ENCODE peak calls at places on chromosome 1, in four cellular contexts. G is fibroblast of pulmonary artery, Q is lower lobe of right lung, M is PC-9. T is an unnamed sample.

GRCh38 chr1:240737761-240738265 is 125.9 kb upstream of the GREM2 start:
- DNase-seq in G (no peak), Q (no peak), M (no peak), T (no peak)

GRCh38 chr1:110098222-110099026 is 13.8 kb upstream of the UBL4B start:
- DNase-seq in M (peak), G (no peak), Q (no peak), T (no peak)

GRCh38 chr1:214260561-214261205 is 20.3 kb upstream of the SMYD2 start:
- DNase-seq in M (no peak), G (no peak), Q (no peak), T (no peak)

GRCh38 chr1:236064674-236065508 is at the start of gene NID1:
- DNase-seq in Q (peak), G (peak), M (no peak), T (peak)

GRCh38 chr1:165424454-165425283 is 20.3 kb downstream of the RXRG start:
- DNase-seq in G (no peak), Q (no peak), M (no peak), T (no peak)

GRCh38 chr1:241482761-241483250 is 36.7 kb downstream of the FH start:
- DNase-seq in G (peak), Q (no peak), M (no peak), T (no peak)

GRCh38 chr1:90710579-90711536 is 6.2 kb downstream of the BARHL2 start:
- DNase-seq in Q (no peak), M (no peak), G (no peak), T (no peak)

GRCh38 chr1:30663596-30664091 is 59.7 kb downstream of the MATN1 start:
- DNase-seq in G (no peak), Q (no peak), M (no peak), T (no peak)

GRCh38 chr1:56077223-56077622 is 502.1 kb downstream of the PLPP3 start:
- DNase-seq in Q (no peak), M (no peak), G (no peak), T (no peak)

GRCh38 chr1:156964431-156964830 is 44.0 kb downstream of the LRRC71 start:
- DNase-seq in G (no peak), Q (no peak), M (no peak), T (no peak)

GRCh38 chr1:230940848-230941247 is 37.8 kb downstream of the TTC13 start:
- DNase-seq in G (peak), Q (no peak), M (no peak), T (no peak)

GRCh38 chr1:214445846-214446614 is 105.4 kb downstream of the PTPN14 start:
- DNase-seq in M (no peak), G (peak), Q (no peak), T (no peak)

GRCh38 chr1:228813006-228813405 is 77.7 kb downstream of the RHOU start:
- DNase-seq in Q (no peak), G (no peak), M (no peak), T (no peak)

GRCh38 chr1:231215676-231216385 is 25.2 kb upstream of the GNPAT start:
- DNase-seq in G (no peak), Q (no peak), M (no peak), T (no peak)

GRCh38 chr1:245052258-245052657 is 102.5 kb upstream of the KIF26B start:
- DNase-seq in M (no peak), Q (no peak), G (no peak), T (no peak)

GRCh38 chr1:113615425-113615824 is 143.9 kb downstream of the PHTF1 start:
- DNase-seq in M (no peak), Q (no peak), G (peak), T (no peak)

GRCh38 chr1:68470388-68470970 is 20.7 kb upstream of the RPE65 start:
- DNase-seq in M (no peak), Q (no peak), G (peak), T (peak)

GRCh38 chr1:172380441-172381244 is 39.8 kb upstream of the C1orf105 start:
- DNase-seq in Q (no peak), M (no peak), G (no peak), T (no peak)

GRCh38 chr1:41286992-41287391 is 44.9 kb upstream of the SCMH1 start:
- DNase-seq in Q (no peak), G (no peak), M (no peak), T (no peak)

GRCh38 chr1:59013276-59013927 is 229.6 kb upstream of the JUN start:
- DNase-seq in M (no peak), G (peak), Q (no peak), T (no peak)

GRCh38 chr1:30338765-30339164 is 384.6 kb downstream of the MATN1 start:
- DNase-seq in G (no peak), Q (no peak), M (no peak), T (no peak)

T was measured in amygdala.